ENCODE peak calls at places on chromosome 19, in eight cellular contexts. V, S, R, N, W, L, E and T are unnamed samples.

GRCh38 chr19:44903602-44904425 is 1.8 kb upstream of the APOE start:
- DNase-seq in S (peak), L (peak), R (peak), V (peak), E (peak), N (peak), W (peak), T (peak)

GRCh38 chr19:4380254-4380727 is 20.1 kb downstream of the SH3GL1 start:
- DNase-seq in E (no peak), L (peak), N (no peak), W (no peak), R (no peak), V (peak), S (peak), T (no peak)

GRCh38 chr19:19538077-19538764 is at the start of gene CILP2:
- DNase-seq in R (no peak), E (peak), L (peak), N (peak), V (peak), S (peak), W (peak), T (peak)

GRCh38 chr19:8481191-8481590 is 21.2 kb downstream of the PRAM1 start:
- DNase-seq in R (no peak), V (no peak), W (no peak), S (no peak), E (peak), N (no peak), L (no peak), T (no peak)

GRCh38 chr19:46351241-46352041 is 4.6 kb downstream of the PPP5C start:
- DNase-seq in N (no peak), V (peak), R (no peak), S (no peak), W (no peak), L (peak), E (peak), T (no peak)

GRCh38 chr19:18457478-18458331 is 19.8 kb upstream of the ISYNA1 start:
- DNase-seq in S (no peak), V (no peak), N (no peak), W (no peak), R (no peak), L (no peak), E (no peak), T (no peak)

GRCh38 chr19:5142725-5143097 is 173.8 kb downstream of the KDM4B start:
- DNase-seq in V (no peak), L (no peak), N (no peak), E (peak), S (no peak), R (no peak), W (no peak), T (no peak)

GRCh38 chr19:34482380-34483250 is 1.1 kb downstream of the WTIP start:
- DNase-seq in L (no peak), E (no peak), R (no peak), N (peak), W (no peak), V (no peak), S (no peak), T (peak)

GRCh38 chr19:43782311-43782660 is 1.5 kb upstream of the KCNN4 start:
- DNase-seq in S (no peak), N (no peak), W (no peak), E (no peak), R (no peak), V (no peak), L (no peak), T (no peak)